ENCODE peak calls at places on chromosomes 3 and 15, in ten cellular contexts. B is GM23338, O is HepG2, X is neural progenitor cell, R is brain microvascular endothelial cell, N is dorsolateral prefrontal cortex, T is lung, Q is psoas muscle, F is fibroblast of lung, K is astrocyte of the spinal cord. I is an unnamed sample.
A peak's percentile ranks its signal among the peaks of the same experiment; 100 is the strongest.

GRCh38 chr3:72080101-72080500 is 295.2 kb upstream of the PROK2 start:
- DNase-seq in B (no peak), O (no peak), X (no peak), R (no peak), N (no peak), T (no peak), Q (no peak), F (no peak), K (no peak), I (no peak)

GRCh38 chr15:48765007-48765406 is 45.9 kb downstream of the CEP152 start:
- DNase-seq in B (no peak), O (no peak), X (no peak), R (no peak), N (no peak), T (no peak), Q (no peak), F (no peak), K (no peak), I (no peak)

GRCh38 chr3:198079771-198080520 is 119.9 kb downstream of the LMLN start:
- DNase-seq in B (peak; percentile 63), O (no peak), X (peak; percentile 45), R (no peak), N (peak; percentile 53), T (no peak), Q (no peak), F (peak; percentile 19), K (no peak), I (peak; percentile 10)

GRCh38 chr3:119562307-119562961 is 3.0 kb upstream of the CD80 start:
- DNase-seq in B (no peak), O (no peak), X (no peak), R (no peak), N (no peak), T (no peak), Q (no peak), F (no peak), K (no peak), I (peak; percentile 12)

GRCh38 chr3:65193531-65193930 is 505.7 kb upstream of the ADAMTS9 start:
- DNase-seq in B (no peak), O (no peak), X (no peak), R (no peak), N (no peak), T (no peak), Q (no peak), F (no peak), K (no peak), I (no peak)

GRCh38 chr3:108175352-108175751 is 46.9 kb downstream of the IFT57 start:
- DNase-seq in B (peak; percentile 8), O (no peak), X (no peak), R (no peak), N (no peak), T (no peak), Q (no peak), F (peak; percentile 47), K (peak; percentile 28), I (no peak)

GRCh38 chr15:92120082-92120481 is 266.6 kb downstream of the SLCO3A1 start:
- DNase-seq in B (no peak), O (no peak), X (no peak), R (no peak), N (no peak), T (no peak), Q (no peak), F (no peak), K (no peak), I (no peak)

GRCh38 chr3:176526942-176527341 is 670.3 kb downstream of the TBL1XR1 start:
- DNase-seq in B (no peak), O (no peak), X (no peak), R (no peak), N (no peak), T (no peak), Q (no peak), F (no peak), K (no peak), I (no peak)

GRCh38 chr15:80152896-80153876 is at the start of gene FAH:
- DNase-seq in B (peak; percentile 48), O (peak; percentile 30), X (peak; percentile 48), R (peak; percentile 23), N (peak; percentile 59), T (peak; percentile 70), Q (peak; percentile 51), F (peak; percentile 62), K (peak; percentile 62), I (peak; percentile 61)

GRCh38 chr3:48558446-48559134 is 2.0 kb upstream of the PFKFB4 start:
- DNase-seq in B (no peak), O (no peak), X (no peak), R (no peak), N (no peak), T (peak; percentile 64), Q (peak; percentile 74), F (no peak), K (no peak), I (no peak)

GRCh38 chr3:8464668-8465067 is 37.0 kb upstream of the LMCD1 start:
- DNase-seq in B (no peak), O (no peak), X (no peak), R (no peak), N (peak; percentile 51), T (no peak), Q (no peak), F (no peak), K (no peak), I (no peak)

GRCh38 chr3:31013843-31014242 is 119.4 kb upstream of the GADL1 start:
- DNase-seq in B (no peak), O (no peak), X (no peak), R (no peak), N (no peak), T (no peak), Q (no peak), F (peak; percentile 17), K (peak; percentile 14), I (no peak)

GRCh38 chr3:33360136-33360825 is 79.9 kb downstream of the UBP1 start:
- DNase-seq in B (no peak), O (peak; percentile 41), X (no peak), R (peak; percentile 53), N (no peak), T (no peak), Q (no peak), F (peak; percentile 91), K (peak; percentile 79), I (peak; percentile 66)

GRCh38 chr3:179495483-179495882 is 44.2 kb upstream of the GNB4 start:
- DNase-seq in B (no peak), O (no peak), X (no peak), R (no peak), N (no peak), T (no peak), Q (no peak), F (no peak), K (no peak), I (no peak)

GRCh38 chr3:33202581-33203457 is 15.8 kb downstream of the SUSD5 start:
- DNase-seq in B (no peak), O (no peak), X (peak; percentile 8), R (no peak), N (peak; percentile 46), T (no peak), Q (no peak), F (peak; percentile 15), K (peak; percentile 58), I (no peak)

DNA sequence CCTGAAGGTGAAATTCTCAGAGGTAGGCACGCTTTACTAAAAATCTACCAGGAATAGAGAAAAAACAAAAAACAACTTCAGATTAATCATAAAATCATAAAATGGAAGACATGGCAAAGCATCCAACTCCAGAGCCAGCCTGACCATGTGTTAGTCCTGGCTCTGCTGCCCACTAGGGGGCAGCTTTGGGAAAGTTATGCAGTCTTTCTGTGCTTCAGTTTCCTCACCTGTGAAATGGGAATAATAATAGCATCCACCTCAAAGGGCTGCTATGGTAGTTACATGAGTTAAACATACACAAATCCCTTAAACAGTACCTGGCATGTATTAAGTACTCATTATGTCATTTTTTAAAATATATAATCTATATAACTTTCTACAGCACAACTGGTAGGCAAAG is 52.3 kb downstream of the WNT5A start:
- DNase-seq in B (peak; percentile 81), O (no peak), X (peak; percentile 45), R (peak; percentile 12), N (no peak), T (no peak), Q (no peak), F (no peak), K (no peak), I (peak; percentile 55)
- TF ChIP-seq CTCF in B (peak; percentile 85), O (peak; percentile 15), X (peak; percentile 61), R (peak; percentile 69), N (peak; percentile 26), T (no peak), Q (peak; percentile 29), F (peak; percentile 43), K (peak; percentile 54), I (peak; percentile 69)

GRCh38 chr3:126100688-126101301 is 16.9 kb upstream of the SLC41A3 start:
- DNase-seq in B (no peak), O (no peak), X (no peak), R (no peak), N (no peak), T (peak; percentile 26), Q (peak; percentile 63), F (peak; percentile 86), K (peak; percentile 66), I (no peak)
- H3K4me3 ChIP-seq in B (no peak overlapping the region), O (no peak overlapping the region), X (no peak overlapping the region), R (no peak overlapping the region), N (no peak overlapping the region), T (no peak overlapping the region), Q (peak overlapping the region; percentile 48), F (no peak overlapping the region), K (no peak overlapping the region), I (no peak overlapping the region)

DNA sequence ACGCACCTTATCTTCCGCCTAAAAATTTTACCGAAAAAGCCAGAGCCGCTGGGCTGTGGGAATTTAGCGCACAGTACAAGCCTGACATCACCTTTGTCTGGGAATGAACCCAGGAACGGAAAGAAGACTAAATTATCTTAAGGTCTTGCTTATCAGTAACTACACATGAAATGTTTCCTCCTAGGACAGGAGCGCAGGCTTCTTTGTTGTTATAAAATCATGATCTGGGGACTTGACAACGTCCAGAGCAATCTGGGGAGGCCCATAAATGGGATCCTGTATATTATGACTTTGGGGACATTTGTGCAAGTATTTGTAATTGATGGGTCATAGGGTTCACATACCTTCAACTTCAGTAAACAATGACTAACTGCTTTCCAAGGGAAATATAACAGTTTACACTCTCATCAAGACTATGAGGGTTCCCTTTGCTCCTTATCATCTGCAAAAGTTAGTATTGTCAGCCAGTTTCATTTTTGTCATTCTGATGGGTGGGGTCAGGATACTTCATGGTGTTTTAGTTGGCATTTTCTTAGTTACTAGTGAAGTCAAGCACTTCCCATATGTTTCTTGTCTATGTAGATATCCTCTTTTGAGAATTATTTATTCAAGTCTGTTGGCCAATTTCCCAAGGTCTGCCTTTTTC is 213.9 kb upstream of the PFN2 start:
- DNase-seq in B (no peak), O (peak; percentile 68), X (no peak), R (peak; percentile 25), N (no peak), T (no peak), Q (no peak), F (peak; percentile 13), K (peak; percentile 23), I (peak; percentile 17)
- TF ChIP-seq CTCF in B (no peak), O (no peak), X (no peak), R (no peak), N (no peak), T (no peak), Q (no peak), F (no peak), K (no peak), I (no peak)

DNA sequence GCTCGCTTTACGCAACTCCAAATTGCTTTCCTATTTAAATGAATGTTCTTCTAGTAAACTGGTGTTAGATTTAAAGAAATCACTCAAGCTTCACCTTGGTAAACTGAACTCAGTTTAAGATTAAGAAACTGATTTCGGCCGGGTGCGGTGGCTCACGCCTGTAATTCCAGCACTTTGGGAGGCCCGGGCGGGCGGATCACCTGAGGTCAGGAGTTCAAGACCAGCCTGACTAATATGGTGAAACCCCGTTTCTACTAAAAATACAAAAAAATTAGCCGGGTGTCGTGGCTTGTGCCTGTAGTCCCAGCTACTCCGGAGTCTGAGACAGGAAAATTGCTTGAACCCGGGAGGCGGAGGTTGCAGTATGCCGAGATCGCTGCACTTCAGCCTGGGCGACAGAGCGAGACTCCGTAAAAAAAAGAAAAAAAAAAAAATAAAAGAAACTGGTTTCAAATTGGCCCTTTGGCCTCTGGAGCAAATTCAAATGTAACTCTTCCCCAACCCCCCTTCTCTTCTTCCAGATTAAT is 1.7 kb downstream of the SKIL start:
- DNase-seq in B (no peak), O (no peak), X (no peak), R (no peak), N (no peak), T (no peak), Q (no peak), F (no peak), K (peak; percentile 37), I (no peak)
- H3K4me3 ChIP-seq in B (peak overlapping the region; percentile 92), O (no peak overlapping the region), X (peak overlapping the region; percentile 76), R (peak overlapping the region; percentile 95), N (peak overlapping the region; percentile 16), T (no peak overlapping the region), Q (peak overlapping the region; percentile 82), F (peak overlapping the region; percentile 73), K (peak overlapping the region; percentile 87), I (peak overlapping the region; percentile 90)